ENCODE peak calls at places on chromosome 17, in five cellular contexts. D is NCI-H774; R is ACHN; K is activated naive CD4-positive, alpha-beta T cell treated with Interleukin-2 at 50 U/mL for 16 hours; Y is ascending aorta. X is an unnamed sample.

GRCh38 chr17:78884876-78885667 is 17.9 kb downstream of the CEP295NL start:
- DNase-seq in D (no peak), R (no peak), K (no peak), Y (no peak), X (no peak)

GRCh38 chr17:48014603-48015037 is 23.0 kb downstream of the COPZ2 start:
- DNase-seq in D (no peak), R (no peak), K (no peak), Y (no peak), X (no peak)

GRCh38 chr17:17749025-17749772 is 67.9 kb downstream of the RAI1 start:
- DNase-seq in D (no peak), R (no peak), K (no peak), Y (no peak), X (no peak)

GRCh38 chr17:40122466-40122943 is 734 bp downstream of the MSL1 start:
- DNase-seq in D (peak), R (peak), K (peak), Y (no peak), X (peak)

GRCh38 chr17:56978441-56979090 is 635 bp downstream of the SCPEP1 start:
- DNase-seq in D (no peak), R (no peak), K (no peak), Y (no peak), X (no peak)

GRCh38 chr17:44345497-44346026 is 460 bp downstream of the GRN start:
- DNase-seq in D (no peak), R (peak), K (peak), Y (no peak), X (peak)

GRCh38 chr17:19626079-19626478 is 22.5 kb upstream of the ALDH3A2 start:
- DNase-seq in D (no peak), R (no peak), K (no peak), Y (no peak), X (no peak)

GRCh38 chr17:40547079-40547784 is 18.0 kb downstream of the CCR7 start:
- DNase-seq in D (peak), R (no peak), K (peak), Y (no peak), X (no peak)

GRCh38 chr17:65079489-65079900 is 23.0 kb upstream of the GNA13 start:
- DNase-seq in D (no peak), R (no peak), K (no peak), Y (no peak), X (no peak)